ENCODE peak calls at places on chromosomes 11 and 22, in six cellular contexts. One of them, this sample, is unnamed.

GRCh38 chr11:49995559-49995958 is 13.2 kb upstream of the OR4C12 start:
- DNase-seq in activated CD8-positive, alpha-beta memory T cell treated with anti-CD3 and anti-CD28 coated beads for 48 hours: no peak
- DNase-seq in HEK293T: peak; percentile 6
- DNase-seq in NCI-H446: peak; percentile 85
- DNase-seq in NCI-H146: peak; percentile 64
- DNase-seq in AG04450: no peak
- DNase-seq in this sample: no peak

GRCh38 chr11:83007909-83008580 is 63.7 kb downstream of the RAB30 start:
- DNase-seq in activated CD8-positive, alpha-beta memory T cell treated with anti-CD3 and anti-CD28 coated beads for 48 hours: no peak
- DNase-seq in HEK293T: peak; percentile 19
- DNase-seq in NCI-H446: no peak
- DNase-seq in NCI-H146: peak; percentile 89
- DNase-seq in AG04450: no peak
- DNase-seq in this sample: peak; percentile 30

GRCh38 chr11:58575377-58576020 is at the start of gene LPXN:
- DNase-seq in activated CD8-positive, alpha-beta memory T cell treated with anti-CD3 and anti-CD28 coated beads for 48 hours: no peak
- DNase-seq in HEK293T: no peak
- DNase-seq in NCI-H446: no peak
- DNase-seq in NCI-H146: no peak
- DNase-seq in AG04450: no peak
- DNase-seq in this sample: peak; percentile 13

GRCh38 chr11:108338750-108339149 is 115.9 kb downstream of the ATM start:
- DNase-seq in activated CD8-positive, alpha-beta memory T cell treated with anti-CD3 and anti-CD28 coated beads for 48 hours: no peak
- DNase-seq in HEK293T: no peak
- DNase-seq in NCI-H446: no peak
- DNase-seq in NCI-H146: no peak
- DNase-seq in AG04450: no peak
- DNase-seq in this sample: no peak

GRCh38 chr11:87134524-87135106 is 96.9 kb downstream of the TMEM135 start:
- DNase-seq in activated CD8-positive, alpha-beta memory T cell treated with anti-CD3 and anti-CD28 coated beads for 48 hours: no peak
- DNase-seq in HEK293T: no peak
- DNase-seq in NCI-H446: no peak
- DNase-seq in NCI-H146: no peak
- DNase-seq in AG04450: no peak
- DNase-seq in this sample: no peak

GRCh38 chr22:19514831-19515565 is 9.2 kb downstream of the CLDN5 start:
- DNase-seq in activated CD8-positive, alpha-beta memory T cell treated with anti-CD3 and anti-CD28 coated beads for 48 hours: no peak
- DNase-seq in HEK293T: no peak
- DNase-seq in NCI-H446: no peak
- DNase-seq in NCI-H146: peak; percentile 97
- DNase-seq in AG04450: no peak
- DNase-seq in this sample: no peak

GRCh38 chr11:9821008-9821752 is 157.3 kb downstream of the SWAP70 start:
- DNase-seq in activated CD8-positive, alpha-beta memory T cell treated with anti-CD3 and anti-CD28 coated beads for 48 hours: no peak
- DNase-seq in HEK293T: no peak
- DNase-seq in NCI-H446: no peak
- DNase-seq in NCI-H146: peak; percentile 2
- DNase-seq in AG04450: no peak
- DNase-seq in this sample: no peak

GRCh38 chr11:109739374-109739773 is 317.4 kb downstream of the C11orf87 start:
- DNase-seq in activated CD8-positive, alpha-beta memory T cell treated with anti-CD3 and anti-CD28 coated beads for 48 hours: no peak
- DNase-seq in HEK293T: no peak
- DNase-seq in NCI-H446: no peak
- DNase-seq in NCI-H146: no peak
- DNase-seq in AG04450: no peak
- DNase-seq in this sample: no peak

GRCh38 chr22:32375678-32376450 is 18.2 kb downstream of the RFPL3 start:
- DNase-seq in activated CD8-positive, alpha-beta memory T cell treated with anti-CD3 and anti-CD28 coated beads for 48 hours: no peak
- DNase-seq in HEK293T: no peak
- DNase-seq in NCI-H446: no peak
- DNase-seq in NCI-H146: no peak
- DNase-seq in AG04450: no peak
- DNase-seq in this sample: no peak

GRCh38 chr11:74492974-74493815 is at the start of gene LIPT2:
- DNase-seq in activated CD8-positive, alpha-beta memory T cell treated with anti-CD3 and anti-CD28 coated beads for 48 hours: peak; percentile 96
- DNase-seq in HEK293T: peak; percentile 92
- DNase-seq in NCI-H446: peak; percentile 83
- DNase-seq in NCI-H146: peak; percentile 99
- DNase-seq in AG04450: peak; percentile 87
- DNase-seq in this sample: peak; percentile 96

GRCh38 chr11:114197799-114198500 is 98.2 kb upstream of the NNMT start:
- DNase-seq in activated CD8-positive, alpha-beta memory T cell treated with anti-CD3 and anti-CD28 coated beads for 48 hours: no peak
- DNase-seq in HEK293T: no peak
- DNase-seq in NCI-H446: no peak
- DNase-seq in NCI-H146: no peak
- DNase-seq in AG04450: peak; percentile 54
- DNase-seq in this sample: no peak

GRCh38 chr11:68438658-68439259 is 21.8 kb upstream of the PPP6R3 start:
- DNase-seq in activated CD8-positive, alpha-beta memory T cell treated with anti-CD3 and anti-CD28 coated beads for 48 hours: no peak
- DNase-seq in HEK293T: no peak
- DNase-seq in NCI-H446: no peak
- DNase-seq in NCI-H146: no peak
- DNase-seq in AG04450: no peak
- DNase-seq in this sample: no peak

GRCh38 chr11:103947566-103947919 is 88.9 kb upstream of the DDI1 start:
- DNase-seq in activated CD8-positive, alpha-beta memory T cell treated with anti-CD3 and anti-CD28 coated beads for 48 hours: no peak
- DNase-seq in HEK293T: no peak
- DNase-seq in NCI-H446: no peak
- DNase-seq in NCI-H146: no peak
- DNase-seq in AG04450: no peak
- DNase-seq in this sample: no peak

GRCh38 chr11:64120951-64121569 is 44.9 kb downstream of the MACROD1 start:
- DNase-seq in activated CD8-positive, alpha-beta memory T cell treated with anti-CD3 and anti-CD28 coated beads for 48 hours: no peak
- DNase-seq in HEK293T: no peak
- DNase-seq in NCI-H446: peak; percentile 87
- DNase-seq in NCI-H146: no peak
- DNase-seq in AG04450: no peak
- DNase-seq in this sample: no peak

GRCh38 chr22:38239101-38239761 is 33.6 kb downstream of the TMEM184B start:
- DNase-seq in activated CD8-positive, alpha-beta memory T cell treated with anti-CD3 and anti-CD28 coated beads for 48 hours: no peak
- DNase-seq in HEK293T: no peak
- DNase-seq in NCI-H446: no peak
- DNase-seq in NCI-H146: no peak
- DNase-seq in AG04450: peak; percentile 83
- DNase-seq in this sample: no peak

GRCh38 chr11:122436188-122436555 is 219.3 kb upstream of the UBASH3B start:
- DNase-seq in activated CD8-positive, alpha-beta memory T cell treated with anti-CD3 and anti-CD28 coated beads for 48 hours: no peak
- DNase-seq in HEK293T: no peak
- DNase-seq in NCI-H446: no peak
- DNase-seq in NCI-H146: no peak
- DNase-seq in AG04450: no peak
- DNase-seq in this sample: no peak

GRCh38 chr11:125922156-125922555 is 17.8 kb downstream of the DDX25 start:
- DNase-seq in activated CD8-positive, alpha-beta memory T cell treated with anti-CD3 and anti-CD28 coated beads for 48 hours: no peak
- DNase-seq in HEK293T: no peak
- DNase-seq in NCI-H446: no peak
- DNase-seq in NCI-H146: no peak
- DNase-seq in AG04450: no peak
- DNase-seq in this sample: no peak

GRCh38 chr11:2287102-2287501 is 14.6 kb downstream of the C11orf21 start:
- DNase-seq in activated CD8-positive, alpha-beta memory T cell treated with anti-CD3 and anti-CD28 coated beads for 48 hours: no peak
- DNase-seq in HEK293T: no peak
- DNase-seq in NCI-H446: no peak
- DNase-seq in NCI-H146: no peak
- DNase-seq in AG04450: no peak
- DNase-seq in this sample: no peak

GRCh38 chr11:3824714-3825472 is 15.9 kb downstream of the RHOG start:
- DNase-seq in activated CD8-positive, alpha-beta memory T cell treated with anti-CD3 and anti-CD28 coated beads for 48 hours: peak; percentile 50
- DNase-seq in HEK293T: peak; percentile 88
- DNase-seq in NCI-H446: no peak
- DNase-seq in NCI-H146: peak; percentile 49
- DNase-seq in AG04450: no peak
- DNase-seq in this sample: peak; percentile 83

GRCh38 chr11:1573077-1573846 is 1.2 kb upstream of the DUSP8 start:
- DNase-seq in activated CD8-positive, alpha-beta memory T cell treated with anti-CD3 and anti-CD28 coated beads for 48 hours: no peak
- DNase-seq in HEK293T: no peak
- DNase-seq in NCI-H446: no peak
- DNase-seq in NCI-H146: peak; percentile 64
- DNase-seq in AG04450: no peak
- DNase-seq in this sample: no peak

GRCh38 chr11:32870676-32871075 is 21.9 kb upstream of the QSER1 start:
- DNase-seq in activated CD8-positive, alpha-beta memory T cell treated with anti-CD3 and anti-CD28 coated beads for 48 hours: no peak
- DNase-seq in HEK293T: peak; percentile 55
- DNase-seq in NCI-H446: no peak
- DNase-seq in NCI-H146: peak; percentile 19
- DNase-seq in AG04450: no peak
- DNase-seq in this sample: no peak

GRCh38 chr11:128493570-128493965 is 93.8 kb downstream of the ETS1 start:
- DNase-seq in activated CD8-positive, alpha-beta memory T cell treated with anti-CD3 and anti-CD28 coated beads for 48 hours: no peak
- DNase-seq in HEK293T: no peak
- DNase-seq in NCI-H446: no peak
- DNase-seq in NCI-H146: no peak
- DNase-seq in AG04450: no peak
- DNase-seq in this sample: no peak

GRCh38 chr11:2703487-2704141 is 3.8 kb upstream of the KCNQ1OT1 start:
- DNase-seq in activated CD8-positive, alpha-beta memory T cell treated with anti-CD3 and anti-CD28 coated beads for 48 hours: no peak
- DNase-seq in HEK293T: no peak
- DNase-seq in NCI-H446: no peak
- DNase-seq in NCI-H146: no peak
- DNase-seq in AG04450: no peak
- DNase-seq in this sample: no peak

GRCh38 chr11:82701847-82702520 is 31.7 kb downstream of the FAM181B start:
- DNase-seq in activated CD8-positive, alpha-beta memory T cell treated with anti-CD3 and anti-CD28 coated beads for 48 hours: no peak
- DNase-seq in HEK293T: peak; percentile 65
- DNase-seq in NCI-H446: peak; percentile 42
- DNase-seq in NCI-H146: peak; percentile 5
- DNase-seq in AG04450: no peak
- DNase-seq in this sample: peak; percentile 29

GRCh38 chr22:24025475-24025874 is 14.4 kb downstream of the CABIN1 start:
- DNase-seq in activated CD8-positive, alpha-beta memory T cell treated with anti-CD3 and anti-CD28 coated beads for 48 hours: no peak
- DNase-seq in HEK293T: peak; percentile 17
- DNase-seq in NCI-H446: no peak
- DNase-seq in NCI-H146: no peak
- DNase-seq in AG04450: no peak
- DNase-seq in this sample: no peak

GRCh38 chr22:28909375-28909774 is 26.0 kb downstream of the ZNRF3 start:
- DNase-seq in activated CD8-positive, alpha-beta memory T cell treated with anti-CD3 and anti-CD28 coated beads for 48 hours: peak; percentile 46
- DNase-seq in HEK293T: no peak
- DNase-seq in NCI-H446: no peak
- DNase-seq in NCI-H146: no peak
- DNase-seq in AG04450: no peak
- DNase-seq in this sample: peak; percentile 50

GRCh38 chr11:43404406-43404805 is 45.7 kb downstream of the TTC17 start:
- DNase-seq in activated CD8-positive, alpha-beta memory T cell treated with anti-CD3 and anti-CD28 coated beads for 48 hours: no peak
- DNase-seq in HEK293T: no peak
- DNase-seq in NCI-H446: no peak
- DNase-seq in NCI-H146: no peak
- DNase-seq in AG04450: no peak
- DNase-seq in this sample: no peak

GRCh38 chr22:17829691-17830040 is 55.4 kb upstream of the BID start:
- DNase-seq in activated CD8-positive, alpha-beta memory T cell treated with anti-CD3 and anti-CD28 coated beads for 48 hours: no peak
- DNase-seq in HEK293T: no peak
- DNase-seq in NCI-H446: no peak
- DNase-seq in NCI-H146: no peak
- DNase-seq in AG04450: no peak
- DNase-seq in this sample: no peak

GRCh38 chr11:66081505-66081904 is 11.4 kb downstream of the PACS1 start:
- DNase-seq in activated CD8-positive, alpha-beta memory T cell treated with anti-CD3 and anti-CD28 coated beads for 48 hours: no peak
- DNase-seq in HEK293T: no peak
- DNase-seq in NCI-H446: no peak
- DNase-seq in NCI-H146: no peak
- DNase-seq in AG04450: no peak
- DNase-seq in this sample: peak; percentile 63

GRCh38 chr22:36423461-36424404 is 36.0 kb upstream of the MYH9 start:
- DNase-seq in activated CD8-positive, alpha-beta memory T cell treated with anti-CD3 and anti-CD28 coated beads for 48 hours: no peak
- DNase-seq in HEK293T: no peak
- DNase-seq in NCI-H446: no peak
- DNase-seq in NCI-H146: no peak
- DNase-seq in AG04450: peak; percentile 60
- DNase-seq in this sample: no peak

GRCh38 chr11:107924306-107924705 is 3.9 kb upstream of the RAB39A start:
- DNase-seq in activated CD8-positive, alpha-beta memory T cell treated with anti-CD3 and anti-CD28 coated beads for 48 hours: no peak
- DNase-seq in HEK293T: no peak
- DNase-seq in NCI-H446: no peak
- DNase-seq in NCI-H146: no peak
- DNase-seq in AG04450: no peak
- DNase-seq in this sample: no peak

GRCh38 chr11:131695889-131696429 is 325.5 kb downstream of the NTM start:
- DNase-seq in activated CD8-positive, alpha-beta memory T cell treated with anti-CD3 and anti-CD28 coated beads for 48 hours: no peak
- DNase-seq in HEK293T: no peak
- DNase-seq in NCI-H446: no peak
- DNase-seq in NCI-H146: no peak
- DNase-seq in AG04450: no peak
- DNase-seq in this sample: no peak